ENCODE peak calls at places on chromosomes 4 and X, in four cellular contexts. One of them, this sample, is unnamed.
A peak's percentile ranks its signal among the peaks of the same experiment; 100 is the strongest.

GRCh38 chr4:740656-741282 is 35.1 kb downstream of the PCGF3 start:
- DNase-seq in right lobe of liver: no peak
- DNase-seq in pancreas: no peak
- DNase-seq in bronchial epithelial cell: no peak
- DNase-seq in this sample: no peak

GRCh38 chr4:140774956-140775355 is 18.8 kb upstream of the TBC1D9 start:
- DNase-seq in bronchial epithelial cell: no peak
- DNase-seq in pancreas: no peak
- DNase-seq in right lobe of liver: no peak
- DNase-seq in this sample: no peak

GRCh38 chrX:121782544-121782943 is 735.1 kb downstream of the GLUD2 start:
- DNase-seq in right lobe of liver: no peak
- DNase-seq in bronchial epithelial cell: no peak
- DNase-seq in pancreas: no peak
- DNase-seq in this sample: no peak

GRCh38 chrX:133838761-133839676 is 146.4 kb downstream of the GPC3 start:
- DNase-seq in bronchial epithelial cell: peak; percentile 26
- DNase-seq in right lobe of liver: peak; percentile 32
- DNase-seq in pancreas: no peak
- DNase-seq in this sample: peak; percentile 6

GRCh38 chrX:131445955-131446354 is 97.9 kb upstream of the OR13H1 start:
- DNase-seq in right lobe of liver: no peak
- DNase-seq in pancreas: no peak
- DNase-seq in bronchial epithelial cell: no peak
- DNase-seq in this sample: no peak

GRCh38 chrX:24245201-24245600 is 68.7 kb downstream of the SUPT20HL2 start:
- DNase-seq in bronchial epithelial cell: peak; percentile 77
- DNase-seq in pancreas: no peak
- DNase-seq in right lobe of liver: no peak
- DNase-seq in this sample: no peak

GRCh38 chrX:16695079-16695676 is 17.3 kb downstream of the CTPS2 start:
- DNase-seq in bronchial epithelial cell: peak; percentile 32
- DNase-seq in pancreas: peak; percentile 86
- DNase-seq in right lobe of liver: peak; percentile 50
- DNase-seq in this sample: peak; percentile 27

GRCh38 chrX:151448509-151448908 is 51.5 kb downstream of the VMA21 start:
- DNase-seq in bronchial epithelial cell: no peak
- DNase-seq in right lobe of liver: no peak
- DNase-seq in pancreas: no peak
- DNase-seq in this sample: no peak

GRCh38 chrX:112941209-112941788 is 100.7 kb upstream of the AMOT start:
- DNase-seq in right lobe of liver: no peak
- DNase-seq in bronchial epithelial cell: peak; percentile 2
- DNase-seq in pancreas: no peak
- DNase-seq in this sample: no peak

GRCh38 chr4:16686195-16686594 is 212.2 kb downstream of the LDB2 start:
- DNase-seq in bronchial epithelial cell: peak; percentile 0
- DNase-seq in pancreas: no peak
- DNase-seq in right lobe of liver: no peak
- DNase-seq in this sample: no peak

GRCh38 chrX:101419489-101419888 is 11.5 kb downstream of the HNRNPH2 start:
- DNase-seq in right lobe of liver: no peak
- DNase-seq in pancreas: no peak
- DNase-seq in bronchial epithelial cell: no peak
- DNase-seq in this sample: no peak

GRCh38 chr4:88981993-88982392 is 75.0 kb downstream of the FAM13A start:
- DNase-seq in right lobe of liver: no peak
- DNase-seq in pancreas: no peak
- DNase-seq in bronchial epithelial cell: no peak
- DNase-seq in this sample: no peak

GRCh38 chr4:56684320-56684719 is 3.2 kb upstream of the HOPX start:
- DNase-seq in bronchial epithelial cell: peak; percentile 72
- DNase-seq in pancreas: no peak
- DNase-seq in right lobe of liver: no peak
- DNase-seq in this sample: no peak

GRCh38 chr4:130359537-130359936 is 1263.6 kb downstream of the C4orf33 start:
- DNase-seq in right lobe of liver: no peak
- DNase-seq in pancreas: no peak
- DNase-seq in bronchial epithelial cell: peak; percentile 13
- DNase-seq in this sample: no peak

GRCh38 chrX:40778861-40779575 is 43.7 kb upstream of the MED14 start:
- DNase-seq in right lobe of liver: no peak
- DNase-seq in pancreas: no peak
- DNase-seq in bronchial epithelial cell: peak; percentile 84
- DNase-seq in this sample: no peak

GRCh38 chr4:186204103-186204559 is 12.8 kb downstream of the CYP4V2 start:
- DNase-seq in bronchial epithelial cell: no peak
- DNase-seq in right lobe of liver: peak; percentile 54
- DNase-seq in pancreas: no peak
- DNase-seq in this sample: no peak

GRCh38 chrX:40877869-40878268 is 142.5 kb upstream of the MED14 start:
- DNase-seq in bronchial epithelial cell: peak; percentile 23
- DNase-seq in right lobe of liver: no peak
- DNase-seq in pancreas: no peak
- DNase-seq in this sample: no peak

GRCh38 chrX:18537524-18537923 is 112.1 kb downstream of the CDKL5 start:
- DNase-seq in pancreas: no peak
- DNase-seq in right lobe of liver: no peak
- DNase-seq in bronchial epithelial cell: no peak
- DNase-seq in this sample: no peak

GRCh38 chr4:60562353-60562752 is 637.8 kb upstream of the ADGRL3 start:
- DNase-seq in bronchial epithelial cell: no peak
- DNase-seq in pancreas: no peak
- DNase-seq in right lobe of liver: no peak
- DNase-seq in this sample: no peak

GRCh38 chr4:97003715-97004114 is 1139.6 kb downstream of the STPG2 start:
- DNase-seq in right lobe of liver: no peak
- DNase-seq in pancreas: no peak
- DNase-seq in bronchial epithelial cell: no peak
- DNase-seq in this sample: no peak

GRCh38 chr4:139709660-139710059 is 44.0 kb downstream of the MGST2 start:
- DNase-seq in bronchial epithelial cell: no peak
- DNase-seq in pancreas: no peak
- DNase-seq in right lobe of liver: no peak
- DNase-seq in this sample: no peak

GRCh38 chrX:134171661-134172587 is 65.1 kb upstream of the CCDC160 start:
- DNase-seq in right lobe of liver: no peak
- DNase-seq in bronchial epithelial cell: no peak
- DNase-seq in pancreas: peak; percentile 57
- DNase-seq in this sample: peak; percentile 14

GRCh38 chr4:76830612-76831474 is 67.1 kb downstream of the SOWAHB start:
- DNase-seq in bronchial epithelial cell: peak; percentile 93
- DNase-seq in pancreas: peak; percentile 59
- DNase-seq in right lobe of liver: peak; percentile 88
- DNase-seq in this sample: peak; percentile 77

GRCh38 chrX:148069759-148070503 is 88.8 kb downstream of the FMR1NB start:
- DNase-seq in right lobe of liver: no peak
- DNase-seq in bronchial epithelial cell: no peak
- DNase-seq in pancreas: no peak
- DNase-seq in this sample: no peak

GRCh38 chr4:21830272-21830671 is 118.3 kb downstream of the KCNIP4 start:
- DNase-seq in bronchial epithelial cell: no peak
- DNase-seq in right lobe of liver: no peak
- DNase-seq in pancreas: no peak
- DNase-seq in this sample: no peak

GRCh38 chr4:182975806-182976205 is 58.6 kb upstream of the DCTD start:
- DNase-seq in pancreas: no peak
- DNase-seq in bronchial epithelial cell: peak; percentile 97
- DNase-seq in right lobe of liver: no peak
- DNase-seq in this sample: no peak

GRCh38 chr4:168220893-168221292 is 97.7 kb downstream of the DDX60 start:
- DNase-seq in right lobe of liver: no peak
- DNase-seq in bronchial epithelial cell: peak; percentile 44
- DNase-seq in pancreas: no peak
- DNase-seq in this sample: no peak

GRCh38 chr4:147289181-147289580 is 191.7 kb upstream of the EDNRA start:
- DNase-seq in pancreas: no peak
- DNase-seq in right lobe of liver: no peak
- DNase-seq in bronchial epithelial cell: peak; percentile 51
- DNase-seq in this sample: no peak

GRCh38 chr4:127045872-127046271 is 586.9 kb upstream of the INTU start:
- DNase-seq in bronchial epithelial cell: peak; percentile 59
- DNase-seq in pancreas: no peak
- DNase-seq in right lobe of liver: no peak
- DNase-seq in this sample: no peak

GRCh38 chr4:137529432-137529831 is 2.9 kb downstream of the PCDH18 start:
- DNase-seq in pancreas: no peak
- DNase-seq in right lobe of liver: no peak
- DNase-seq in bronchial epithelial cell: no peak
- DNase-seq in this sample: no peak

GRCh38 chr4:99815597-99816011 is 1.0 kb upstream of the DAPP1 start:
- DNase-seq in bronchial epithelial cell: peak; percentile 100
- DNase-seq in pancreas: no peak
- DNase-seq in right lobe of liver: no peak
- DNase-seq in this sample: no peak

GRCh38 chr4:184306949-184307348 is 89.3 kb upstream of the ENPP6 start:
- DNase-seq in bronchial epithelial cell: peak; percentile 78
- DNase-seq in right lobe of liver: no peak
- DNase-seq in pancreas: no peak
- DNase-seq in this sample: no peak

GRCh38 chrX:123764967-123765871 is 32.4 kb upstream of the THOC2 start:
- DNase-seq in bronchial epithelial cell: peak; percentile 65
- DNase-seq in pancreas: peak; percentile 80
- DNase-seq in right lobe of liver: peak; percentile 79
- DNase-seq in this sample: peak; percentile 87

GRCh38 chrX:40729923-40730584 is 5.3 kb downstream of the MED14 start:
- DNase-seq in right lobe of liver: no peak
- DNase-seq in bronchial epithelial cell: no peak
- DNase-seq in pancreas: no peak
- DNase-seq in this sample: no peak

DNA sequence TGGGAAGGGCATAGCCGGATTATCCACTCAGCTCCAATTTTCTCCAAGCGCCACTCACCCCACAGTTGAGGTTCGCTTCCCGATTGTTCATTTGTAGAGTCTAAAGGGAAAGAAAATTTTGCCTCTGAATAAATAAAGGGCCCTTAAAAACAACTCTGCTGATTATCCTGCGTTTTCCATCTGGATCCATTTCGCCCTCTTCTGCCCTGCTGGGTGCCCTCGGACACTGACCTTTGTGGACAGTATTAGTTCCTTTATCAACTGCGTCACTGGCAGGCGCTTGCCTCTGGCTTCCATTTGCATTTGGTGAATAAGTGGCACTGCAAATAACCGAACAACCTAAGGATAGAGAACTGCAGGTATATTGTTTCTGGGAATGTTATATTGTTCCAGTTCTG is 10.1 kb downstream of the GSX2 start:
- DNase-seq in pancreas: no peak
- DNase-seq in bronchial epithelial cell: no peak
- DNase-seq in right lobe of liver: no peak
- DNase-seq in this sample: no peak
- H3K4me3 ChIP-seq in pancreas: no peak overlapping the region
- H3K4me3 ChIP-seq in bronchial epithelial cell: peak overlapping the region; percentile 12
- H3K4me3 ChIP-seq in right lobe of liver: no peak overlapping the region
- H3K4me3 ChIP-seq in this sample: no peak overlapping the region

GRCh38 chrX:31185884-31186283 is 114.0 kb upstream of the FTHL17 start:
- DNase-seq in right lobe of liver: no peak
- DNase-seq in pancreas: no peak
- DNase-seq in bronchial epithelial cell: no peak
- DNase-seq in this sample: no peak
- H3K27me3 ChIP-seq in right lobe of liver: no peaks in the 10 kb centered on the region
- H3K27me3 ChIP-seq in pancreas: no peaks in the 10 kb centered on the region
- H3K27me3 ChIP-seq in bronchial epithelial cell: no peaks in the 10 kb centered on the region
- H3K27me3 ChIP-seq in this sample: no peaks in the 10 kb centered on the region

DNA sequence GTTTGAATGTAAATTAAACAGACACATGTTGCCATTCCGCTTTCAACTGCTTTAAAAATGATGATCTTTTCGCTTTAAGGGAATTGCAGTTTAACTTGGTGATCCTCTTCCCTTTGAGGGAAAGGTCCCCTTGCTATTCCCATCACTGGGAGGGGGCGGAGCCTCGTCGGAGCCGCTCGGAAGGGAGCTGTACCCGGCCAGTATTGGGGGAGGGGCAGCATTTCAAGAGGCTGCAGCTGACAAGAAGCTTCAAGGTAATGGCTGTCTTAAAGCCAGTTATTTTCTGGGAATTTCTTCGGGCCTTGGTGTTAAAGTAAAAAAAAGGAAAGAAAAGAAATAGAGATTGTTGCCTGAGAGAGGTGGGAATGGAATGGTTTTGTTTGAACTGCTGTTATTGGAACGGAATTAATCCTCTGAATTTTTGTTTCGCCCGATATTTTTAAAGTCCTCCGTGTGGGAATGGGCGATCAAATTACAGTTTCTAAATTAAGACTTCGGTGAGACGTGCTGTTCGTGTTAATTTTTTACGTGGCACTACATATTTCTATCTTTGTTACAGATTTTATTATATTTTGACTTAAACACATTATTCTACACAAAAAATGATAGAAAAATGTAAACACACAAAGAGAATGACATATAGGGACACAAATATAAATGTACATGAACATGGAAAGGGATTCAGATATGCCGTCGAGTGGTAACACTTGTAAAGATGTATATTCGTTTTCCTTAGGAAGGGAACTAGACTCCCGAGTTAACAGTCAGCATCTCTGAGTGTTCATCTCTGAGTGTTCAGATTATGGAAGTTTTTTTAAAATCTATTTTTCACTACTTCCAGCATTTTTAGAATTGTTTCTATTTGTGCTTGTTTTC is 9.2 kb downstream of the PWWP3B start:
- DNase-seq in bronchial epithelial cell: peak; percentile 17
- DNase-seq in right lobe of liver: peak; percentile 43
- DNase-seq in pancreas: peak; percentile 69
- DNase-seq in this sample: peak; percentile 73
- H3K4me3 ChIP-seq in bronchial epithelial cell: no peak overlapping the region
- H3K4me3 ChIP-seq in right lobe of liver: no peak overlapping the region
- H3K4me3 ChIP-seq in pancreas: no peak overlapping the region
- H3K4me3 ChIP-seq in this sample: peak overlapping the region; percentile 46

GRCh38 chrX:119999087-119999634 is 55.6 kb upstream of the NKAP start:
- DNase-seq in right lobe of liver: no peak
- DNase-seq in bronchial epithelial cell: no peak
- DNase-seq in pancreas: no peak
- DNase-seq in this sample: no peak

GRCh38 chrX:119996600-119997524 is 53.3 kb upstream of the NKAP start:
- DNase-seq in bronchial epithelial cell: no peak
- DNase-seq in pancreas: no peak
- DNase-seq in right lobe of liver: no peak
- DNase-seq in this sample: no peak

GRCh38 chrX:120000490-120001246 is 57.1 kb upstream of the NKAP start:
- DNase-seq in pancreas: no peak
- DNase-seq in bronchial epithelial cell: peak; percentile 53
- DNase-seq in right lobe of liver: no peak
- DNase-seq in this sample: no peak

GRCh38 chrX:119996069-119996468 is 52.5 kb upstream of the NKAP start:
- DNase-seq in right lobe of liver: no peak
- DNase-seq in pancreas: no peak
- DNase-seq in bronchial epithelial cell: no peak
- DNase-seq in this sample: no peak

DNA sequence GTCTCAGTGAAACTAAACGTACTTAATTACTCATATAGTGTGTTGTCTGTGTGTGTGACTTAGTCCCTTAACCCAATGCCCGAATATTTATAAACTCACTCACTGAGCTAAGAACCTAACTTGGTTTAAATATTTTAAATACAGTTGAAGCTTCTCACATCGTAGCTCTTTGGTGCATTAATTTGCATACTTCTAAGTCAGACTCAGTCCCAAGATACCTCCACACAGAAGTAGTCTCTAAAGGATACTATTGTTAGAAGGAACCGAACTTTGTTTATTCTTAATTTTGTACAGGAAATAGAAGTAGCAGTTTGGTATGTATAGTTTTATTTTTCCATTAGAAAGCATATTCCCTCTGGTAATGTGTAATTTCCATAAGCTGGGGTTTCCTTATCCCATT is 54.0 kb upstream of the NKAP start:
- DNase-seq in bronchial epithelial cell: no peak
- DNase-seq in pancreas: no peak
- DNase-seq in right lobe of liver: no peak
- DNase-seq in this sample: no peak
- H3K27me3 ChIP-seq in bronchial epithelial cell: peaks cover 34% of the 10 kb centered on the region
- H3K27me3 ChIP-seq in pancreas: peaks cover 39% of the 10 kb centered on the region
- H3K27me3 ChIP-seq in right lobe of liver: peaks cover 54% of the 10 kb centered on the region
- H3K27me3 ChIP-seq in this sample: peaks cover 94% of the 10 kb centered on the region

This sample was measured in heart right ventricle.